ENCODE peak calls at places on chromosome 2, in five cellular contexts. U, Q, N, O and T are unnamed samples.

GRCh38 chr2:111975053-111975552 is 76.7 kb downstream of the MERTK start:
- DNase-seq in U (peak), Q (no peak), N (peak), O (no peak), T (no peak)

GRCh38 chr2:173287594-173287993 is 67.1 kb upstream of the CDCA7 start:
- DNase-seq in U (no peak), Q (no peak), N (no peak), O (no peak), T (no peak)

GRCh38 chr2:177108890-177109289 is 103.7 kb upstream of the HNRNPA3 start:
- DNase-seq in U (no peak), Q (no peak), N (no peak), O (no peak), T (no peak)

GRCh38 chr2:151973901-151974199 is 125.0 kb downstream of the CACNB4 start:
- DNase-seq in U (peak), Q (no peak), N (no peak), O (no peak), T (no peak)

GRCh38 chr2:147094077-147094476 is 750.8 kb upstream of the ACVR2A start:
- DNase-seq in U (no peak), Q (no peak), N (no peak), O (no peak), T (no peak)

GRCh38 chr2:68458962-68459361 is 8.1 kb downstream of the FBXO48 start:
- DNase-seq in U (no peak), Q (no peak), N (no peak), O (no peak), T (no peak)

GRCh38 chr2:191311627-191312026 is 66.4 kb downstream of the MYO1B start:
- DNase-seq in U (peak), Q (no peak), N (no peak), O (no peak), T (no peak)

GRCh38 chr2:27661371-27661770 is 2.0 kb downstream of the SUPT7L start:
- DNase-seq in U (no peak), Q (no peak), N (no peak), O (no peak), T (no peak)

GRCh38 chr2:20425371-20425881 is 21.4 kb upstream of the RHOB start:
- DNase-seq in U (peak), Q (no peak), N (no peak), O (no peak), T (peak)

GRCh38 chr2:86621290-86621943 is 2.2 kb downstream of the RNF103 start:
- DNase-seq in U (no peak), Q (no peak), N (no peak), O (no peak), T (no peak)

GRCh38 chr2:86037795-86038192 is 67.9 kb downstream of the POLR1A start:
- DNase-seq in U (no peak), Q (peak), N (no peak), O (no peak), T (no peak)

GRCh38 chr2:10097352-10098148 is 17.3 kb upstream of the CYS1 start:
- DNase-seq in U (peak), Q (peak), N (no peak), O (peak), T (peak)

GRCh38 chr2:85433511-85434089 is 15.1 kb downstream of the SH2D6 start:
- DNase-seq in U (peak), Q (no peak), N (peak), O (no peak), T (peak)